ENCODE peak calls at places on chromosomes 4 and X, in five cellular contexts. One of them, this sample, is unnamed. For H3K4me1, the result is how much of the 10 kb centered on the place peaks cover.

GRCh38 chr4:155692990-155693659 is 26.5 kb downstream of the GUCY1A1 start:
- DNase-seq in thoracic aorta: no peak
- DNase-seq in neuronal stem cell: no peak
- DNase-seq in heart right ventricle: no peak
- DNase-seq in tibial artery: no peak
- DNase-seq in this sample: no peak

GRCh38 chr4:112751447-112751846 is 114.5 kb downstream of the LARP7 start:
- DNase-seq in thoracic aorta: no peak
- DNase-seq in neuronal stem cell: no peak
- DNase-seq in heart right ventricle: no peak
- DNase-seq in tibial artery: no peak
- DNase-seq in this sample: no peak

GRCh38 chrX:69195197-69195596 is 29.9 kb upstream of the PJA1 start:
- DNase-seq in thoracic aorta: no peak
- DNase-seq in neuronal stem cell: no peak
- DNase-seq in heart right ventricle: no peak
- DNase-seq in tibial artery: no peak
- DNase-seq in this sample: no peak

GRCh38 chr4:26372525-26373172 is 51.8 kb downstream of the RBPJ start:
- DNase-seq in thoracic aorta: no peak
- DNase-seq in neuronal stem cell: no peak
- DNase-seq in heart right ventricle: no peak
- DNase-seq in tibial artery: no peak
- DNase-seq in this sample: no peak

GRCh38 chrX:42089014-42089413 is 165.7 kb upstream of the CASK start:
- DNase-seq in thoracic aorta: no peak
- DNase-seq in neuronal stem cell: peak
- DNase-seq in heart right ventricle: no peak
- DNase-seq in tibial artery: no peak
- DNase-seq in this sample: no peak

GRCh38 chr4:76589872-76590846 is 155.1 kb downstream of the SHROOM3 start:
- DNase-seq in thoracic aorta: no peak
- DNase-seq in neuronal stem cell: peak
- DNase-seq in heart right ventricle: peak
- DNase-seq in tibial artery: no peak
- DNase-seq in this sample: no peak

GRCh38 chr4:109801895-109802319 is at the start of gene CFI:
- DNase-seq in thoracic aorta: no peak
- DNase-seq in neuronal stem cell: no peak
- DNase-seq in heart right ventricle: no peak
- DNase-seq in tibial artery: no peak
- DNase-seq in this sample: no peak

GRCh38 chr4:48642421-48643144 is 137.5 kb downstream of the FRYL start:
- DNase-seq in thoracic aorta: no peak
- DNase-seq in neuronal stem cell: no peak
- DNase-seq in heart right ventricle: no peak
- DNase-seq in tibial artery: no peak
- DNase-seq in this sample: no peak

GRCh38 chr4:146283758-146284651 is 69.7 kb downstream of the REELD1 start:
- DNase-seq in thoracic aorta: no peak
- DNase-seq in neuronal stem cell: no peak
- DNase-seq in heart right ventricle: no peak
- DNase-seq in tibial artery: no peak
- DNase-seq in this sample: no peak

GRCh38 chrX:41921492-41922124 is 1.7 kb downstream of the CASK start:
- DNase-seq in thoracic aorta: no peak
- DNase-seq in neuronal stem cell: no peak
- DNase-seq in heart right ventricle: no peak
- DNase-seq in tibial artery: peak
- DNase-seq in this sample: no peak

GRCh38 chr4:41964401-41964800 is 17.2 kb upstream of the DCAF4L1 start:
- DNase-seq in thoracic aorta: no peak
- DNase-seq in neuronal stem cell: no peak
- DNase-seq in heart right ventricle: no peak
- DNase-seq in tibial artery: no peak
- DNase-seq in this sample: no peak

GRCh38 chr4:148926861-148927260 is 484.6 kb upstream of the NR3C2 start:
- DNase-seq in thoracic aorta: no peak
- DNase-seq in neuronal stem cell: no peak
- DNase-seq in heart right ventricle: peak
- DNase-seq in tibial artery: no peak
- DNase-seq in this sample: no peak

GRCh38 chr4:40918330-40918729 is 168.6 kb downstream of the NSUN7 start:
- DNase-seq in thoracic aorta: no peak
- DNase-seq in neuronal stem cell: no peak
- DNase-seq in heart right ventricle: peak
- DNase-seq in tibial artery: peak
- DNase-seq in this sample: no peak

GRCh38 chrX:147958316-147958715 is 22.8 kb upstream of the FMR1NB start:
- DNase-seq in thoracic aorta: no peak
- DNase-seq in neuronal stem cell: no peak
- DNase-seq in heart right ventricle: no peak
- DNase-seq in tibial artery: no peak
- DNase-seq in this sample: no peak

GRCh38 chr4:181688416-181688815 is 554.8 kb upstream of the TENM3 start:
- DNase-seq in thoracic aorta: no peak
- DNase-seq in neuronal stem cell: no peak
- DNase-seq in heart right ventricle: no peak
- DNase-seq in tibial artery: no peak
- DNase-seq in this sample: no peak

GRCh38 chr4:71550220-71551190 is 211.7 kb downstream of the SLC4A4 start:
- DNase-seq in thoracic aorta: no peak
- DNase-seq in neuronal stem cell: no peak
- DNase-seq in heart right ventricle: no peak
- DNase-seq in tibial artery: no peak
- DNase-seq in this sample: no peak

GRCh38 chrX:53294024-53294648 is 12.8 kb upstream of the IQSEC2 start:
- DNase-seq in thoracic aorta: no peak
- DNase-seq in neuronal stem cell: no peak
- DNase-seq in heart right ventricle: no peak
- DNase-seq in tibial artery: no peak
- DNase-seq in this sample: no peak

GRCh38 chr4:6116696-6117285 is 83.6 kb downstream of the JAKMIP1 start:
- DNase-seq in thoracic aorta: no peak
- DNase-seq in neuronal stem cell: no peak
- DNase-seq in heart right ventricle: no peak
- DNase-seq in tibial artery: peak
- DNase-seq in this sample: no peak

GRCh38 chr4:166493828-166494432 is 620.9 kb downstream of the TLL1 start:
- DNase-seq in thoracic aorta: no peak
- DNase-seq in neuronal stem cell: no peak
- DNase-seq in heart right ventricle: no peak
- DNase-seq in tibial artery: no peak
- DNase-seq in this sample: no peak

GRCh38 chr4:184994010-184994622 is 24.2 kb upstream of the HELT start:
- DNase-seq in thoracic aorta: no peak
- DNase-seq in neuronal stem cell: no peak
- DNase-seq in heart right ventricle: no peak
- DNase-seq in tibial artery: no peak
- DNase-seq in this sample: no peak

GRCh38 chr4:116942315-116942714 is 143.1 kb downstream of the TRAM1L1 start:
- DNase-seq in thoracic aorta: no peak
- DNase-seq in neuronal stem cell: no peak
- DNase-seq in heart right ventricle: no peak
- DNase-seq in tibial artery: no peak
- DNase-seq in this sample: no peak

GRCh38 chr4:118964891-118965411 is 76.3 kb downstream of the SYNPO2 start:
- DNase-seq in thoracic aorta: no peak
- DNase-seq in neuronal stem cell: no peak
- DNase-seq in heart right ventricle: no peak
- DNase-seq in tibial artery: no peak
- DNase-seq in this sample: peak

GRCh38 chr4:88860594-88860993 is 163.0 kb upstream of the NAP1L5 start:
- DNase-seq in thoracic aorta: no peak
- DNase-seq in neuronal stem cell: no peak
- DNase-seq in heart right ventricle: no peak
- DNase-seq in tibial artery: no peak
- DNase-seq in this sample: no peak

GRCh38 chr4:41146716-41147506 is 67.4 kb downstream of the APBB2 start:
- DNase-seq in thoracic aorta: no peak
- DNase-seq in neuronal stem cell: peak
- DNase-seq in heart right ventricle: no peak
- DNase-seq in tibial artery: peak
- DNase-seq in this sample: no peak

GRCh38 chr4:37685211-37685725 is 908 bp downstream of the RELL1 start:
- DNase-seq in thoracic aorta: no peak
- DNase-seq in neuronal stem cell: no peak
- DNase-seq in heart right ventricle: no peak
- DNase-seq in tibial artery: no peak
- DNase-seq in this sample: peak

GRCh38 chr4:94582517-94582916 is 130.8 kb downstream of the PDLIM5 start:
- DNase-seq in thoracic aorta: no peak
- DNase-seq in neuronal stem cell: no peak
- DNase-seq in heart right ventricle: no peak
- DNase-seq in tibial artery: no peak
- DNase-seq in this sample: no peak

GRCh38 chr4:2792396-2792710 is 532 bp upstream of the SH3BP2 start:
- DNase-seq in thoracic aorta: no peak
- DNase-seq in neuronal stem cell: no peak
- DNase-seq in heart right ventricle: no peak
- DNase-seq in tibial artery: peak
- DNase-seq in this sample: no peak
- H3K4me1 ChIP-seq in thoracic aorta: under half
- H3K4me1 ChIP-seq in neuronal stem cell: under half
- H3K4me1 ChIP-seq in heart right ventricle: half or more
- H3K4me1 ChIP-seq in tibial artery: under half
- H3K4me1 ChIP-seq in this sample: half or more

DNA sequence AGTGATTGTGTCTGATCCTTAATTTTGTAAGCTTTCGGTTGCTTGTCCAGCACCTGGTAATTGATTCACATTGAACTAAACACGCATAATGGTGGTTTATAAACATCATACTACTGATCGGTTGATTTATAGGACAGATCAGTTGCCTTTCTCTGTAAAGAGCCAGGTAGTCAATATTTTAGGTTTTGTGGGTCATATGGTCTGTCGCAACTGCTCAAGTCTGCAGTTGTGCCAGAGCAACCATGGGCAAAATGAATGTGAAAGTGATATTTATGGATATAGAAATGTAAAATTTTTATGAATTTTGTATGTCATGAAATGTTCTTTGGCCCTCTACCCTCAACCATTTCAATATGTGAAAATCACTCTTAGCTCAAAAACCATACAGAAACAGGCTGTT is 8.9 kb downstream of the JADE1 start:
- DNase-seq in thoracic aorta: no peak
- DNase-seq in neuronal stem cell: no peak
- DNase-seq in heart right ventricle: no peak
- DNase-seq in tibial artery: no peak
- DNase-seq in this sample: no peak
- H3K4me1 ChIP-seq in thoracic aorta: under half
- H3K4me1 ChIP-seq in neuronal stem cell: under half
- H3K4me1 ChIP-seq in heart right ventricle: half or more
- H3K4me1 ChIP-seq in tibial artery: under half
- H3K4me1 ChIP-seq in this sample: half or more

GRCh38 chr4:8210631-8211030 is 11.5 kb downstream of the SH3TC1 start:
- DNase-seq in thoracic aorta: no peak
- DNase-seq in neuronal stem cell: no peak
- DNase-seq in heart right ventricle: peak
- DNase-seq in tibial artery: no peak
- DNase-seq in this sample: no peak

GRCh38 chr4:8207314-8207713 is 8.2 kb downstream of the SH3TC1 start:
- DNase-seq in thoracic aorta: no peak
- DNase-seq in neuronal stem cell: no peak
- DNase-seq in heart right ventricle: no peak
- DNase-seq in tibial artery: no peak
- DNase-seq in this sample: no peak

GRCh38 chr4:8209997-8210396 is 10.9 kb downstream of the SH3TC1 start:
- DNase-seq in thoracic aorta: no peak
- DNase-seq in neuronal stem cell: no peak
- DNase-seq in heart right ventricle: peak
- DNase-seq in tibial artery: no peak
- DNase-seq in this sample: no peak

GRCh38 chr4:8209176-8209874 is 10.2 kb downstream of the SH3TC1 start:
- DNase-seq in thoracic aorta: no peak
- DNase-seq in neuronal stem cell: no peak
- DNase-seq in heart right ventricle: peak
- DNase-seq in tibial artery: no peak
- DNase-seq in this sample: no peak

GRCh38 chr4:8208565-8208964 is 9.5 kb downstream of the SH3TC1 start:
- DNase-seq in thoracic aorta: no peak
- DNase-seq in neuronal stem cell: no peak
- DNase-seq in heart right ventricle: no peak
- DNase-seq in tibial artery: no peak
- DNase-seq in this sample: no peak
- H3K4me1 ChIP-seq in thoracic aorta: under half
- H3K4me1 ChIP-seq in neuronal stem cell: under half
- H3K4me1 ChIP-seq in heart right ventricle: under half
- H3K4me1 ChIP-seq in tibial artery: under half
- H3K4me1 ChIP-seq in this sample: under half

GRCh38 chr4:83552085-83552484 is 16.2 kb downstream of the GPAT3 start:
- DNase-seq in thoracic aorta: no peak
- DNase-seq in neuronal stem cell: no peak
- DNase-seq in heart right ventricle: no peak
- DNase-seq in tibial artery: no peak
- DNase-seq in this sample: no peak
- H3K4me1 ChIP-seq in thoracic aorta: under half
- H3K4me1 ChIP-seq in neuronal stem cell: under half
- H3K4me1 ChIP-seq in heart right ventricle: under half
- H3K4me1 ChIP-seq in tibial artery: under half
- H3K4me1 ChIP-seq in this sample: under half

GRCh38 chr4:82524570-82525152 is 37.1 kb downstream of the TMEM150C start:
- DNase-seq in thoracic aorta: no peak
- DNase-seq in neuronal stem cell: no peak
- DNase-seq in heart right ventricle: no peak
- DNase-seq in tibial artery: no peak
- DNase-seq in this sample: no peak

GRCh38 chr4:82529322-82529721 is 32.5 kb downstream of the TMEM150C start:
- DNase-seq in thoracic aorta: no peak
- DNase-seq in neuronal stem cell: no peak
- DNase-seq in heart right ventricle: no peak
- DNase-seq in tibial artery: no peak
- DNase-seq in this sample: no peak

GRCh38 chr4:82525287-82525898 is 36.4 kb downstream of the TMEM150C start:
- DNase-seq in thoracic aorta: no peak
- DNase-seq in neuronal stem cell: no peak
- DNase-seq in heart right ventricle: no peak
- DNase-seq in tibial artery: no peak
- DNase-seq in this sample: no peak

GRCh38 chr4:82528868-82529267 is 32.9 kb downstream of the TMEM150C start:
- DNase-seq in thoracic aorta: no peak
- DNase-seq in neuronal stem cell: no peak
- DNase-seq in heart right ventricle: no peak
- DNase-seq in tibial artery: no peak
- DNase-seq in this sample: no peak

GRCh38 chr4:82528074-82528473 is 33.7 kb downstream of the TMEM150C start:
- DNase-seq in thoracic aorta: no peak
- DNase-seq in neuronal stem cell: no peak
- DNase-seq in heart right ventricle: no peak
- DNase-seq in tibial artery: no peak
- DNase-seq in this sample: no peak
- H3K4me1 ChIP-seq in thoracic aorta: under half
- H3K4me1 ChIP-seq in neuronal stem cell: under half
- H3K4me1 ChIP-seq in heart right ventricle: under half
- H3K4me1 ChIP-seq in tibial artery: under half
- H3K4me1 ChIP-seq in this sample: under half

GRCh38 chrX:40003982-40004535 is 93.7 kb downstream of the BCOR start:
- DNase-seq in thoracic aorta: no peak
- DNase-seq in neuronal stem cell: no peak
- DNase-seq in heart right ventricle: no peak
- DNase-seq in tibial artery: no peak
- DNase-seq in this sample: no peak
- H3K4me1 ChIP-seq in thoracic aorta: under half
- H3K4me1 ChIP-seq in neuronal stem cell: under half
- H3K4me1 ChIP-seq in heart right ventricle: under half
- H3K4me1 ChIP-seq in tibial artery: under half
- H3K4me1 ChIP-seq in this sample: under half